ENCODE peak calls at places on chromosome 3, in seven cellular contexts. W is stimulated activated CD4-positive, alpha-beta T cell treated with anti-CD3 and anti-CD28 coated beads, Interleukin-15, amount 100 ng/mL, for 1 hour; H is GM04503; Y is stimulated activated naive CD8-positive, alpha-beta T cell treated with anti-CD3 and anti-CD28 coated beads, Interleukin-15, amount 100 ng/mL, for 72 hours; S is MM.1S; E is frontal cortex; I is amygdala. T is an unnamed sample.

GRCh38 chr3:125024817-125025216 is 31.0 kb downstream of the HEG1 start:
- DNase-seq in W (no peak), H (no peak), Y (no peak), S (no peak), E (no peak), I (no peak), T (no peak)

GRCh38 chr3:100412897-100413590 is 11.7 kb downstream of the LNP1 start:
- DNase-seq in W (no peak), H (no peak), Y (no peak), S (no peak), E (no peak), I (no peak), T (no peak)

GRCh38 chr3:113166719-113167492 is 44.5 kb upstream of the BOC start:
- DNase-seq in W (no peak), H (peak), Y (no peak), S (no peak), E (no peak), I (peak), T (peak)

GRCh38 chr3:30539772-30540171 is 66.6 kb upstream of the TGFBR2 start:
- DNase-seq in W (no peak), H (no peak), Y (no peak), S (no peak), E (no peak), I (no peak), T (no peak)

GRCh38 chr3:188261011-188261410 is 107.1 kb downstream of the LPP start:
- DNase-seq in W (no peak), H (no peak), Y (no peak), S (no peak), E (no peak), I (no peak), T (no peak)

GRCh38 chr3:70840106-70840870 is 527.9 kb upstream of the MDFIC2 start:
- DNase-seq in W (no peak), H (no peak), Y (no peak), S (peak), E (no peak), I (no peak), T (no peak)

GRCh38 chr3:46565607-46566039 is 479 bp downstream of the LRRC2 start:
- DNase-seq in W (no peak), H (no peak), Y (no peak), S (no peak), E (no peak), I (no peak), T (no peak)

GRCh38 chr3:112514527-112515128 is 15.4 kb upstream of the BTLA start:
- DNase-seq in W (no peak), H (no peak), Y (no peak), S (peak), E (no peak), I (no peak), T (no peak)

GRCh38 chr3:30292192-30292893 is 314.1 kb upstream of the TGFBR2 start:
- DNase-seq in W (no peak), H (no peak), Y (no peak), S (no peak), E (no peak), I (no peak), T (no peak)

GRCh38 chr3:122621112-122621511 is 43.7 kb downstream of the PARP15 start:
- DNase-seq in W (no peak), H (no peak), Y (no peak), S (no peak), E (no peak), I (no peak), T (no peak)

GRCh38 chr3:112651516-112651915 is 10.6 kb upstream of the CCDC80 start:
- DNase-seq in W (no peak), H (no peak), Y (no peak), S (no peak), E (no peak), I (no peak), T (no peak)

T was measured in breast epithelium.